ENCODE peak calls at places on chromosome 19, in six cellular contexts. E is K562, T is IMR-90, G is HepG2, V is GM12878, R is A549. I is an unnamed sample.

GRCh38 chr19:1410136-1410786 is 2.9 kb downstream of the DAZAP1 start:
- DNase-seq in E (peak; percentile 60), T (peak; percentile 63), G (no peak), V (no peak), R (no peak), I (no peak)

GRCh38 chr19:8965887-8966286 is 44.3 kb downstream of the MUC16 start:
- DNase-seq in E (peak; percentile 18), T (no peak), G (no peak), V (no peak), R (no peak), I (no peak)

GRCh38 chr19:1110809-1111640 is 7.2 kb downstream of the GPX4 start:
- DNase-seq in E (no peak), T (no peak), G (no peak), V (no peak), R (no peak), I (no peak)

GRCh38 chr19:34936184-34936583 is 9.5 kb downstream of the ZNF30 start:
- DNase-seq in E (no peak), T (no peak), G (no peak), V (no peak), R (no peak), I (no peak)

GRCh38 chr19:3178973-3179738 is 587 bp downstream of the S1PR4 start:
- DNase-seq in E (no peak), T (no peak), G (no peak), V (no peak), R (no peak), I (no peak)

GRCh38 chr19:8421484-8422461 is 8.7 kb downstream of the MARCHF2 start:
- DNase-seq in E (no peak), T (no peak), G (peak; percentile 70), V (no peak), R (no peak), I (no peak)

GRCh38 chr19:3537438-3538240 is 1.3 kb upstream of the TEKTIP1 start:
- DNase-seq in E (no peak), T (no peak), G (no peak), V (no peak), R (no peak), I (no peak)

GRCh38 chr19:23015660-23016059 is 12.7 kb upstream of the ZNF728 start:
- DNase-seq in E (no peak), T (no peak), G (no peak), V (no peak), R (no peak), I (no peak)

GRCh38 chr19:44653977-44654784 is 10.5 kb downstream of the PVR start:
- DNase-seq in E (peak; percentile 72), T (peak; percentile 43), G (peak; percentile 36), V (peak; percentile 38), R (peak; percentile 87), I (no peak)

GRCh38 chr19:5308471-5309437 is 31.9 kb downstream of the PTPRS start:
- DNase-seq in E (peak; percentile 64), T (peak; percentile 90), G (no peak), V (no peak), R (no peak), I (peak; percentile 89)

GRCh38 chr19:17441241-17442135 is 7.0 kb downstream of the TMEM221 start:
- DNase-seq in E (peak; percentile 38), T (no peak), G (peak; percentile 29), V (no peak), R (no peak), I (peak; percentile 68)

GRCh38 chr19:7312816-7313215 is 18.6 kb upstream of the INSR start:
- DNase-seq in E (no peak), T (no peak), G (no peak), V (no peak), R (no peak), I (no peak)

GRCh38 chr19:6590458-6591319 is at the start of gene CD70:
- DNase-seq in E (no peak), T (no peak), G (no peak), V (peak; percentile 88), R (peak; percentile 69), I (no peak)

GRCh38 chr19:36973844-36974195 is 57.7 kb downstream of the ZNF568 start:
- DNase-seq in E (no peak), T (no peak), G (no peak), V (no peak), R (no peak), I (no peak)

GRCh38 chr19:4369109-4369887 is 25.9 kb downstream of the MPND start:
- DNase-seq in E (peak; percentile 63), T (no peak), G (no peak), V (peak; percentile 90), R (no peak), I (no peak)

GRCh38 chr19:31071157-31071855 is 277.9 kb downstream of the TSHZ3 start:
- DNase-seq in E (no peak), T (no peak), G (no peak), V (no peak), R (no peak), I (no peak)
- TF ChIP-seq SMC3 in E (no peak), T (no peak), G (no peak), V (no peak), R (no peak), I (no peak)

GRCh38 chr19:55283548-55284393 is at the start of gene BRSK1:
- DNase-seq in E (peak; percentile 67), T (peak; percentile 61), G (no peak), V (no peak), R (no peak), I (peak; percentile 93)

GRCh38 chr19:55279773-55280643 is at the start of gene HSPBP1:
- DNase-seq in E (peak; percentile 97), T (peak; percentile 91), G (peak; percentile 92), V (peak; percentile 93), R (peak; percentile 85), I (peak; percentile 92)

GRCh38 chr19:55285225-55285890 is 1.6 kb downstream of the BRSK1 start:
- DNase-seq in E (no peak), T (no peak), G (no peak), V (no peak), R (no peak), I (no peak)

GRCh38 chr19:55287361-55288079 is 3.7 kb downstream of the BRSK1 start:
- DNase-seq in E (no peak), T (no peak), G (no peak), V (no peak), R (no peak), I (no peak)

GRCh38 chr19:55284405-55285058 is 735 bp downstream of the BRSK1 start:
- DNase-seq in E (no peak), T (no peak), G (no peak), V (no peak), R (no peak), I (peak; percentile 66)
- TF ChIP-seq SMC3 in E (no peak), T (no peak), G (no peak), V (no peak), R (no peak), I (no peak)

GRCh38 chr19:39024875-39025641 is 7.3 kb downstream of the FBXO27 start:
- DNase-seq in E (peak; percentile 52), T (no peak), G (no peak), V (no peak), R (no peak), I (no peak)
- TF ChIP-seq SMC3 in E (no peak), T (no peak), G (no peak), V (no peak), R (no peak), I (no peak)

GRCh38 chr19:15021286-15022007 is 27.8 kb upstream of the CASP14 start:
- DNase-seq in E (no peak), T (no peak), G (no peak), V (no peak), R (no peak), I (no peak)
- TF ChIP-seq SMC3 in E (no peak), T (no peak), G (no peak), V (no peak), R (no peak), I (no peak)

GRCh38 chr19:48616491-48617056 is 1.7 kb upstream of the FAM83E start:
- DNase-seq in E (no peak), T (no peak), G (no peak), V (no peak), R (no peak), I (no peak)

GRCh38 chr19:48616041-48616436 is 1.2 kb upstream of the FAM83E start:
- DNase-seq in E (no peak), T (no peak), G (no peak), V (no peak), R (no peak), I (no peak)

GRCh38 chr19:48614436-48615144 is at the start of gene FAM83E:
- DNase-seq in E (peak; percentile 72), T (no peak), G (no peak), V (no peak), R (peak; percentile 75), I (no peak)

GRCh38 chr19:48613852-48614435 is 932 bp downstream of the FAM83E start:
- DNase-seq in E (no peak), T (no peak), G (no peak), V (no peak), R (no peak), I (no peak)

GRCh38 chr19:48615145-48616040 is 517 bp upstream of the FAM83E start:
- DNase-seq in E (no peak), T (no peak), G (no peak), V (no peak), R (no peak), I (no peak)
- TF ChIP-seq SMC3 in E (no peak), T (no peak), G (no peak), V (no peak), R (no peak), I (no peak)

GRCh38 chr19:51111606-51112005 is 3.4 kb upstream of the CTU1 start:
- DNase-seq in E (peak; percentile 25), T (no peak), G (peak; percentile 14), V (no peak), R (peak; percentile 64), I (no peak)
- TF ChIP-seq SMC3 in E (no peak), T (no peak), G (no peak), V (no peak), R (no peak), I (no peak)

GRCh38 chr19:19526581-19527370 is 1.9 kb upstream of the YJEFN3 start:
- DNase-seq in E (no peak), T (no peak), G (no peak), V (no peak), R (no peak), I (no peak)
- TF ChIP-seq SMC3 in E (no peak), T (no peak), G (no peak), V (no peak), R (no peak), I (no peak)

DNA sequence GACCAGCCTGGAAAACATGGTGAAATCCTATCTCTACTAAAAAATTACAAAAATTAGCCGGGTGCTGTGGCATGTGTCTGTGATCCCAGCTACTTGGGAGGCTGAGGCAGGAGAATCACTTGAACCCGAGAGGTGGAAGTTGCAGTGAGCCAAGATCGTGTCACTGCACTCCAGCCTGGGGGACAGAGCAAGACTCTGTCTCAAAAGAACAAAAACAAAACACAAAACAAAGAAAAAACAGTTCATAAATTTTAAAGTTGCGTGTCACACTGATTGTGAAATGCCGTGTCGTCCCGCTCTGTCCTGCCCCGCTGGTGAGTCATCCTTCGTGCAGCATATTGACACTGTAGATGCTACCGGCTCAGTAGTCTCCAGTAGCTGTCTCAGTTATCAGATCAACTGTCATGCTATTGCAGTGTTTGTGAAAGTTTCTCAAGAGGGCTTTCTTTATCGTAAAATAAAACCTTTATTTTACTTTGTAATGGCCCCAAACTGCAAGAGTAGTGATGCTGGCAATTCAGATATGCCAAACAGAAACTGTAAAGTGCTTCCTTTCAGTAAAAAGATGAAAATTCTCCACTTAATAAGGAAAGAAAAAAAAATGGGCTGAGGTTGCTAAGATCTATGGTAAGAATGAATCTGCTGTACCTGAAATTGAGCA is 36.4 kb upstream of the IGFL1 start:
- DNase-seq in E (peak; percentile 83), T (peak; percentile 51), G (peak; percentile 87), V (no peak), R (peak; percentile 91), I (no peak)
- TF ChIP-seq SMC3 in E (no peak), T (no peak), G (no peak), V (no peak), R (peak; percentile 36), I (no peak)